ENCODE peak calls at places on chromosomes 6 and 20, in four cellular contexts. V is iPS-NIHi11; G is activated CD4-positive, CD25-positive, alpha-beta regulatory T cell; L is NCI-H2171 treated with DMSO at 0.1 percent for 48 hours. T is an unnamed sample.

GRCh38 chr6:6927437-6928361 is 180.1 kb upstream of the RREB1 start:
- DNase-seq in V (peak; percentile 47), G (no peak), L (no peak), T (peak; percentile 57)

GRCh38 chr6:116011096-116011401 is 49.6 kb downstream of the FRK start:
- DNase-seq in G (no peak), L (no peak), V (no peak), T (no peak)

GRCh38 chr6:37021356-37022129 is 16.1 kb downstream of the FGD2 start:
- DNase-seq in V (no peak), L (peak; percentile 44), G (peak; percentile 73), T (peak; percentile 57)

GRCh38 chr6:132962936-132963579 is 148.7 kb downstream of the RPS12 start:
- DNase-seq in V (peak; percentile 84), L (peak; percentile 72), G (peak; percentile 11), T (peak; percentile 84)

GRCh38 chr6:153208706-153209105 is 77.6 kb upstream of the RGS17 start:
- DNase-seq in L (peak; percentile 90), V (no peak), G (no peak), T (peak; percentile 44)

GRCh38 chr6:142058216-142058925 is 74.4 kb upstream of the GJE1 start:
- DNase-seq in G (no peak), V (no peak), L (no peak), T (no peak)

GRCh38 chr6:165308926-165309731 is at the start of gene C6orf118:
- DNase-seq in L (peak; percentile 12), G (no peak), V (peak; percentile 88), T (peak; percentile 98)

GRCh38 chr6:149271348-149272340 is 45.9 kb upstream of the TAB2 start:
- DNase-seq in V (no peak), G (no peak), L (no peak), T (no peak)

GRCh38 chr6:34514112-34514511 is 42.0 kb downstream of the SPDEF start:
- DNase-seq in V (no peak), L (no peak), G (no peak), T (no peak)

GRCh38 chr6:148565321-148565926 is 181.4 kb upstream of the UST start:
- DNase-seq in G (no peak), V (no peak), L (no peak), T (no peak)

GRCh38 chr20:19026121-19026878 is 186.1 kb upstream of the SLC24A3 start:
- DNase-seq in V (no peak), L (no peak), G (no peak), T (no peak)

GRCh38 chr6:74319292-74319691 is 623.3 kb downstream of the CD109 start:
- DNase-seq in G (no peak), L (no peak), V (peak; percentile 14), T (no peak)

GRCh38 chr20:35344354-35344837 is 52.2 kb upstream of the FAM83C start:
- DNase-seq in L (no peak), V (no peak), G (no peak), T (no peak)

GRCh38 chr20:38730989-38731737 is 6.9 kb downstream of the SLC32A1 start:
- DNase-seq in V (peak; percentile 86), L (peak; percentile 94), G (peak; percentile 52), T (peak; percentile 89)

GRCh38 chr20:5845686-5846651 is 95.8 kb downstream of the SHLD1 start:
- DNase-seq in V (no peak), G (no peak), L (peak; percentile 89), T (peak; percentile 70)

GRCh38 chr6:118054082-118054481 is 147.0 kb downstream of the SLC35F1 start:
- DNase-seq in L (no peak), V (no peak), G (no peak), T (no peak)

GRCh38 chr20:49584418-49585382 is 16.8 kb upstream of the PTGIS start:
- DNase-seq in L (peak; percentile 69), G (no peak), V (no peak), T (no peak)

GRCh38 chr6:53737746-53738145 is 57.1 kb upstream of the LRRC1 start:
- DNase-seq in L (no peak), V (no peak), G (no peak), T (no peak)

GRCh38 chr20:845967-846893 is 12.7 kb downstream of the FAM110A start:
- DNase-seq in G (no peak), V (no peak), L (no peak), T (no peak)

GRCh38 chr6:3403244-3404154 is 53.4 kb downstream of the SLC22A23 start:
- DNase-seq in G (no peak), L (peak; percentile 89), V (peak; percentile 58), T (peak; percentile 88)

GRCh38 chr6:1856381-1856780 is 246.7 kb downstream of the FOXC1 start:
- DNase-seq in V (no peak), G (no peak), L (peak; percentile 54), T (peak; percentile 50)

GRCh38 chr20:52247548-52247947 is 56.0 kb upstream of the ZFP64 start:
- DNase-seq in V (no peak), G (no peak), L (no peak), T (no peak)

GRCh38 chr20:59144179-59144830 is 19.3 kb upstream of the ZNF831 start:
- DNase-seq in G (no peak), V (no peak), L (no peak), T (no peak)

GRCh38 chr6:45586216-45587171 is 208.8 kb upstream of the SUPT3H start:
- DNase-seq in G (peak; percentile 19), L (no peak), V (no peak), T (no peak)

GRCh38 chr20:50710492-50711063 is 19.2 kb upstream of the RIPOR3 start:
- DNase-seq in G (no peak), L (no peak), V (no peak), T (no peak)

GRCh38 chr6:27672113-27672799 is 199.4 kb upstream of the ZNF184 start:
- DNase-seq in V (peak; percentile 50), G (no peak), L (peak; percentile 45), T (peak; percentile 68)

GRCh38 chr6:167760979-167761793 is 65.5 kb upstream of the AFDN start:
- DNase-seq in L (no peak), G (no peak), V (no peak), T (peak; percentile 56)

GRCh38 chr6:37615564-37616340 is 81.9 kb downstream of the MDGA1 start:
- DNase-seq in L (no peak), G (no peak), V (no peak), T (no peak)

GRCh38 chr6:149978610-149979009 is 14.9 kb downstream of the ULBP1 start:
- DNase-seq in G (no peak), V (no peak), L (no peak), T (no peak)

GRCh38 chr6:3518356-3518841 is 61.5 kb upstream of the SLC22A23 start:
- DNase-seq in G (no peak), V (no peak), L (peak; percentile 64), T (no peak)

GRCh38 chr20:13061381-13061780 is 52.6 kb downstream of the SPTLC3 start:
- DNase-seq in G (no peak), V (no peak), L (no peak), T (no peak)

GRCh38 chr6:55543633-55544309 is 35.2 kb downstream of the HMGCLL1 start:
- DNase-seq in G (no peak), L (no peak), V (peak; percentile 33), T (no peak)

T was measured in left kidney.